ENCODE peak calls at places on chromosomes 7 and 10, in ten cellular contexts. I, F, E, Z, S, P, B, T, M and R are unnamed samples.

GRCh38 chr7:91533996-91534395 is 269.8 kb downstream of the FZD1 start:
- DNase-seq in T (no peak), Z (no peak), E (no peak), P (no peak), S (no peak), F (no peak), B (no peak), I (no peak), M (no peak), R (no peak)

GRCh38 chr10:130635528-130635927 is 499.3 kb downstream of the GLRX3 start:
- DNase-seq in I (no peak), P (no peak), E (no peak), B (no peak), S (no peak), F (no peak), Z (no peak), T (no peak), M (no peak), R (no peak)

GRCh38 chr7:146701166-146701565 is 584.6 kb downstream of the CNTNAP2 start:
- DNase-seq in B (no peak), M (no peak), I (no peak), P (no peak), E (no peak), S (no peak), T (no peak), Z (no peak), F (no peak), R (no peak)

GRCh38 chr7:104341545-104341944 is 13.1 kb downstream of the LHFPL3 start:
- DNase-seq in I (no peak), Z (no peak), T (peak), M (no peak), E (peak), S (no peak), F (no peak), B (no peak), P (peak), R (no peak)

GRCh38 chr7:43572516-43573049 is 10.3 kb upstream of the STK17A start:
- DNase-seq in S (peak), B (peak), T (peak), P (no peak), Z (peak), M (no peak), F (no peak), I (no peak), E (peak), R (no peak)

GRCh38 chr10:118272090-118272775 is 69.9 kb downstream of the FAM204A start:
- DNase-seq in M (peak), F (no peak), E (no peak), I (no peak), B (no peak), S (no peak), T (no peak), Z (no peak), P (no peak), R (no peak)

GRCh38 chr7:132295198-132295597 is 281.1 kb downstream of the PLXNA4 start:
- DNase-seq in F (no peak), B (no peak), P (no peak), I (no peak), E (no peak), Z (no peak), S (no peak), T (no peak), M (no peak), R (no peak)

GRCh38 chr7:139054101-139054500 is 18.3 kb upstream of the ZC3HAV1L start:
- DNase-seq in E (no peak), T (no peak), S (no peak), B (no peak), I (no peak), Z (no peak), F (no peak), M (no peak), P (peak), R (no peak)

GRCh38 chr7:70698219-70698832 is 433.6 kb upstream of the GALNT17 start:
- DNase-seq in E (peak), Z (no peak), T (peak), S (peak), B (peak), M (peak), I (no peak), P (peak), F (peak), R (no peak)

GRCh38 chr10:81548160-81548559 is 326.8 kb upstream of the NRG3 start:
- DNase-seq in T (no peak), I (no peak), Z (no peak), F (no peak), E (no peak), B (no peak), S (no peak), M (no peak), P (no peak), R (no peak)

GRCh38 chr7:118072893-118073674 is 110.9 kb upstream of the LSM8 start:
- DNase-seq in E (no peak), S (no peak), T (no peak), P (no peak), M (no peak), I (no peak), F (no peak), B (no peak), Z (no peak), R (no peak)

GRCh38 chr7:99558306-99559275 is at the start of gene ZNF655:
- DNase-seq in B (peak), T (peak), Z (peak), E (peak), P (peak), S (peak), F (peak), M (peak), I (peak), R (peak)

GRCh38 chr10:132942740-132943554 is 577 bp upstream of the CFAP46 start:
- DNase-seq in S (no peak), T (peak), E (no peak), M (no peak), I (peak), Z (no peak), P (no peak), F (no peak), B (no peak), R (no peak)

GRCh38 chr10:77827383-77827782 is 99.2 kb downstream of the DLG5 start:
- DNase-seq in F (no peak), P (no peak), Z (no peak), M (no peak), S (no peak), T (peak), I (peak), B (no peak), E (no peak), R (no peak)

GRCh38 chr7:130356121-130356759 is 11.6 kb downstream of the CPA5 start:
- DNase-seq in Z (peak), I (peak), F (peak), S (peak), E (no peak), T (peak), P (peak), M (no peak), B (no peak), R (no peak)

GRCh38 chr10:118968482-118968881 is 61.0 kb upstream of the NANOS1 start:
- DNase-seq in P (no peak), I (no peak), S (no peak), F (no peak), M (no peak), B (no peak), E (no peak), T (no peak), Z (no peak), R (no peak)

GRCh38 chr10:103842605-103843004 is 12.8 kb downstream of the SH3PXD2A start:
- DNase-seq in P (no peak), M (peak), Z (no peak), S (no peak), E (no peak), T (no peak), B (no peak), F (no peak), I (no peak), R (no peak)

GRCh38 chr7:29282819-29283414 is 88.3 kb downstream of the CHN2 start:
- DNase-seq in B (peak), S (no peak), E (no peak), M (no peak), I (no peak), T (no peak), Z (no peak), F (no peak), P (no peak), R (no peak)

GRCh38 chr7:51011710-51012350 is 229.1 kb upstream of the GRB10 start:
- DNase-seq in I (no peak), E (no peak), P (no peak), Z (no peak), S (no peak), B (no peak), F (no peak), M (no peak), T (no peak), R (no peak)

GRCh38 chr10:89171263-89171872 is 35.7 kb downstream of the CH25H start:
- DNase-seq in I (no peak), F (no peak), T (no peak), Z (no peak), B (no peak), S (no peak), E (no peak), P (no peak), M (no peak), R (no peak)

GRCh38 chr10:25564351-25564750 is 369.7 kb upstream of the MYO3A start:
- DNase-seq in S (no peak), F (no peak), P (no peak), I (no peak), B (no peak), M (no peak), T (no peak), Z (no peak), E (no peak), R (no peak)

GRCh38 chr10:1434912-1435692 is 302.2 kb downstream of the ADARB2 start:
- DNase-seq in T (no peak), I (no peak), F (no peak), M (no peak), B (no peak), E (no peak), S (no peak), P (peak), Z (no peak), R (no peak)

GRCh38 chr10:98074315-98074911 is 44.0 kb upstream of the CRTAC1 start:
- DNase-seq in E (no peak), M (no peak), P (peak), I (no peak), F (no peak), T (no peak), B (peak), Z (no peak), S (no peak), R (no peak)

GRCh38 chr7:27535795-27536194 is 126.9 kb downstream of the HIBADH start:
- DNase-seq in Z (no peak), F (no peak), I (no peak), M (no peak), E (no peak), T (no peak), B (no peak), P (no peak), S (no peak), R (no peak)

GRCh38 chr7:142352543-142352942 is 94.7 kb upstream of the PRSS58 start:
- DNase-seq in E (no peak), I (no peak), S (no peak), M (no peak), Z (no peak), T (no peak), F (no peak), P (no peak), B (no peak), R (no peak)

GRCh38 chr10:30804478-30805055 is 175.0 kb upstream of the LYZL2 start:
- DNase-seq in F (peak), P (no peak), E (no peak), Z (peak), B (no peak), S (no peak), T (no peak), M (no peak), I (no peak), R (no peak)

GRCh38 chr10:23337616-23338015 is 7.0 kb downstream of the C10orf67 start:
- DNase-seq in I (no peak), S (no peak), F (no peak), T (no peak), E (no peak), Z (no peak), B (no peak), P (no peak), M (no peak), R (no peak)

GRCh38 chr10:47361293-47361692 is 13.1 kb downstream of the RBP3 start:
- DNase-seq in F (no peak), Z (no peak), M (peak), E (peak), P (peak), B (peak), T (peak), S (peak), I (peak), R (no peak)

GRCh38 chr7:106309352-106309751 is 24.6 kb upstream of the NAMPT start:
- DNase-seq in F (no peak), B (no peak), I (no peak), P (no peak), E (no peak), S (no peak), M (no peak), Z (no peak), T (no peak), R (no peak)

GRCh38 chr10:71778071-71778470 is 4.8 kb upstream of the VSIR start:
- DNase-seq in M (no peak), E (no peak), S (no peak), P (no peak), Z (no peak), F (no peak), B (no peak), I (peak), T (no peak), R (no peak)

GRCh38 chr7:75639071-75639892 is 99.5 kb downstream of the HIP1 start:
- DNase-seq in E (peak), S (no peak), B (no peak), I (peak), M (peak), P (peak), T (peak), Z (peak), F (peak), R (peak)

GRCh38 chr10:110006358-110007170 is 1.2 kb upstream of the ADD3 start:
- DNase-seq in B (no peak), Z (peak), I (peak), F (peak), S (no peak), P (peak), E (no peak), T (peak), M (peak), R (no peak)

GRCh38 chr7:83162402-83163256 is at the start of gene PCLO:
- DNase-seq in S (peak), E (peak), Z (peak), P (peak), F (peak), B (peak), I (peak), T (peak), M (peak), R (peak)

GRCh38 chr7:69695998-69696657 is 97.9 kb downstream of the AUTS2 start:
- DNase-seq in M (no peak), P (no peak), S (no peak), F (no peak), I (no peak), Z (no peak), T (no peak), E (peak), B (peak), R (no peak)
- TF ChIP-seq CTCF in M (no peak), P (no peak), S (no peak), F (no peak), I (no peak), Z (no peak), T (no peak), E (no peak), B (no peak), R (no peak)

GRCh38 chr7:157080111-157080730 is 58.5 kb upstream of the UBE3C start:
- DNase-seq in E (no peak), M (no peak), F (no peak), P (no peak), Z (no peak), T (no peak), I (peak), S (no peak), B (no peak), R (no peak)
- TF ChIP-seq CTCF in E (no peak), M (no peak), F (no peak), P (no peak), Z (no peak), T (no peak), I (no peak), S (no peak), B (no peak), R (no peak)

DNA sequence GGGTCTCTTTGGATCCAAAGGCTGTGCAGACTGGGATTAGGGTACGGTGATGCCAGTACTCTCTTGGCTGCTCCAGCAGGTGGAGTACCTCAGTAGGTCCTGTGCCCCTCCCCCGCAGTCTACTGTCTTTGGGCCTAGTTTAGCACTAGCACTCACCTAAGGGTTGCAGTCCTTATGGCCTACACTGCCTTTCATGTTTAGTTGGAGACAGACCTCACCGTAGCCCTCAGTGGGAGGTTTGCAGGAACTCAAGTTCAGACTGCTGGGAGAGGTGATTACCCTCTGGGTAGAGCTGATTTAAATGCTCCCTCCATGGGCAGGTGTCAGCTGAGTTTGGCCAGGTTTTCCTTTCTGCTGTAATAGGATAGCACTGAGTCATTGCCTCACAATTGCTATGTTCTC is 210.8 kb upstream of the TMEM196 start:
- DNase-seq in S (no peak), B (no peak), T (no peak), F (no peak), E (peak), Z (no peak), P (no peak), M (no peak), I (peak), R (no peak)
- TF ChIP-seq CTCF in S (no peak), B (peak), T (no peak), F (no peak), E (no peak), Z (no peak), P (no peak), M (no peak), I (no peak), R (no peak)

GRCh38 chr10:79178614-79179403 is 110.0 kb downstream of the ZMIZ1 start:
- DNase-seq in Z (no peak), S (no peak), T (no peak), E (no peak), F (peak), P (peak), M (no peak), B (no peak), I (peak), R (no peak)

GRCh38 chr10:79181227-79181626 is 112.5 kb downstream of the ZMIZ1 start:
- DNase-seq in M (no peak), Z (no peak), T (no peak), F (no peak), I (peak), S (no peak), B (no peak), P (no peak), E (no peak), R (no peak)

GRCh38 chr10:79178070-79178576 is 109.4 kb downstream of the ZMIZ1 start:
- DNase-seq in S (no peak), Z (no peak), E (no peak), B (no peak), F (no peak), I (peak), T (no peak), M (no peak), P (no peak), R (no peak)

GRCh38 chr10:79180619-79181221 is 112.0 kb downstream of the ZMIZ1 start:
- DNase-seq in P (no peak), F (no peak), S (no peak), M (no peak), E (no peak), B (no peak), Z (peak), I (peak), T (no peak), R (no peak)

DNA sequence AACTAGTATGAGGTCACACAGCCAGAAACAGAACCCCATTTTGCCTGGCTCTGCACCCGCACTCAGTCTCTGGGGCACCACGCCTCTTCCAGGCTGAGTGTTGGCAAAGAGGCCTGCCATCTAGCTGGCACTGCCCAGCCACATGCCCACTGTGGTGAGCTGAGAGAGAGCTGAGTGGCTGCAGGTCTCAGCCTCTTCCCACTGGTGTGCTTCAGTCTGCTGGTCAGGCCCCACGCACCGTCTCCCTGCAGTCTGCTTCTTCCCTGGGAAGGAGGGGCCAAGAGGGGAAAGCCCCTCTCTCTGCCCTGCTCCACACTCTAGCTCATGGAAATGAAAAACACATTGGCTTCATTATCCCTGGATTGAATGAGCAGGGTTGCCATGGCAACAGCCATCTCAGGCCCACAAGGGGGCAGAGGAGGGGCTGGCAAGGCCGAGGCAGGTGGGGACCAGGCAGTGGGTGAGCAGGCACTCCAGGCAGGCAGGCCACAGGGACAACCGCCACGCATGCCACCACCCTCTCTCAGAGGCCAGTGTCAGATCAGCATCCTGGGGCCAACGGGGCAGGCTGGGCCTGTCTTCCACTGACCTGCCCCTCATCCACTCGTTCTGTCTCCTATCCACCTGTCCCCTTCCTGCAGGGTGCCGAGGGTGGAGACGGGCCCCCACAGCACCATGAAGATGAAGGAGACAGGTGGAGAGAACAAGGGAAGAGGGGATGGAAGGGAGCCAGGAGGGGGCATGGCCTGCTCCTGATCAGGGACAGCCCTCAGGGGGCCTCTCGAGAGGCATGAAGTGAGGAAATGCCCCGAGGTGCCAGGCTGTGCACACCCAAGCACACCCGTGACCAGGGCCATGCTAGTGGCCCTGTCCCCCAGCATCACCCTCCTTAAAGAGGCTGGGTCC is 110.9 kb downstream of the ZMIZ1 start:
- DNase-seq in F (no peak), B (no peak), E (no peak), S (peak), I (peak), M (no peak), Z (no peak), T (no peak), P (peak), R (no peak)
- TF ChIP-seq CTCF in F (no peak), B (no peak), E (no peak), S (peak), I (no peak), M (no peak), Z (no peak), T (no peak), P (no peak), R (no peak)

DNA sequence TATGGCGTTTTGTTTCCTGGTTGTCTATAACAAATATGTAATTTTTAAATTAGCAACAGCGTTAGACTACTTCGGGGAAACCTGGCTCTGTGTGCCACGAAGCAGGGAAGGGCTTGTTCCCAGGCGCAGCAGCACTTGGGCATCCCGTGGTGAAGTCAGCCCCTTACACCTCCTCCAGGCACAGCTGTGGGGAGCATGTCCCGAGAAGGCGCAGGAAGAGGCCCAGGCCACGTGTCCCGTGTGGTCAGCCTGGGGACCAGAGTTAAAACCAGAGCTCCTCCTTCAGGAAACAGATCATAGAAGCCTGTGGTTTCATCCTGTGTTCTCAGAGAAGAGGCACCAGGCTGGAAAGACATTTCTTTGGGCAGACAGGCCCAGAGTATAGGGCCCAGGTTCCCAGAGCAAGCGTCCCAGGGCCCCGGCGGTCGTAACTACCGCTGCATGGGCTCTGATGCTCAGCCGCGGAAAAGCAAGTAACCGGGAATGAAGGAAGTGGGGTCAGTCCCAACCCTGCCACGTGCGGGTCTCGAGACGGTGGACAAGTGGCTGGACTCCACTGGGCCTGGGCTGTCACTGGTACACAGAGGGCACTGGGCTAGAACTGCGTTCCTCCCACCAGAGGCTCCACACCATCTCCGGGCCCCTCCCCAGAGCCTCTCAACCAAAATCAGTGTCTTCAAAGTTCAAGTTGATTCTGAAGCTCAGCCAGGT is 7.1 kb downstream of the NUDT1 start:
- DNase-seq in T (peak), B (peak), P (no peak), M (peak), I (peak), F (peak), S (peak), Z (peak), E (peak), R (no peak)
- TF ChIP-seq CTCF in T (no peak), B (peak), P (no peak), M (no peak), I (no peak), F (no peak), S (no peak), Z (no peak), E (no peak), R (no peak)